ENCODE peak calls at places on chromosomes 11 and 22, in eight cellular contexts. Z is HCT116; W is astrocyte of the spinal cord; O is A673; P is naive thymus-derived CD4-positive, alpha-beta T cell; Y is cardiac muscle cell; G is OCI-LY7; M is transverse colon. X is an unnamed sample.

GRCh38 chr11:114197799-114198500 is 98.2 kb upstream of the NNMT start:
- DNase-seq in Z (no peak), W (peak), O (peak), P (no peak), Y (no peak), G (no peak), M (peak), X (peak)

GRCh38 chr11:24249921-24250320 is 246.9 kb upstream of the LUZP2 start:
- DNase-seq in Z (no peak), W (no peak), O (no peak), P (no peak), Y (no peak), G (no peak), M (no peak), X (no peak)

GRCh38 chr11:17476317-17477083 is at the start of gene ABCC8:
- DNase-seq in Z (no peak), W (no peak), O (no peak), P (no peak), Y (peak), G (no peak), M (no peak), X (no peak)

GRCh38 chr11:57657290-57658022 is at the start of gene CLP1:
- DNase-seq in Z (peak), W (peak), O (peak), P (peak), Y (peak), G (peak), M (peak), X (peak)

GRCh38 chr11:79244805-79245197 is 196.0 kb downstream of the TENM4 start:
- DNase-seq in Z (no peak), W (no peak), O (no peak), P (no peak), Y (no peak), G (no peak), M (no peak), X (no peak)

GRCh38 chr11:88348870-88349269 is 11.3 kb upstream of the CTSC start:
- DNase-seq in Z (no peak), W (no peak), O (no peak), P (no peak), Y (no peak), G (no peak), M (no peak), X (no peak)

GRCh38 chr11:115247404-115247803 is 256.8 kb downstream of the CADM1 start:
- DNase-seq in Z (no peak), W (peak), O (no peak), P (no peak), Y (no peak), G (no peak), M (no peak), X (no peak)

GRCh38 chr22:16819249-16819648 is 6.0 kb downstream of the XKR3 start:
- DNase-seq in Z (no peak), W (no peak), O (no peak), P (no peak), Y (no peak), G (peak), M (no peak), X (no peak)

GRCh38 chr11:536841-537621 is at the start of gene LRRC56:
- DNase-seq in Z (peak), W (peak), O (peak), P (peak), Y (peak), G (peak), M (peak), X (peak)

GRCh38 chr11:19422257-19422656 is 181.5 kb upstream of the E2F8 start:
- DNase-seq in Z (no peak), W (no peak), O (no peak), P (no peak), Y (no peak), G (no peak), M (no peak), X (no peak)

GRCh38 chr11:69703711-69704507 is at the start of gene FGF19:
- DNase-seq in Z (no peak), W (no peak), O (no peak), P (no peak), Y (no peak), G (no peak), M (no peak), X (no peak)
- H3K4me3 ChIP-seq in Z (peak), W (no peak), O (peak), P (no peak), Y (peak), G (no peak), M (no peak), X (peak)

DNA sequence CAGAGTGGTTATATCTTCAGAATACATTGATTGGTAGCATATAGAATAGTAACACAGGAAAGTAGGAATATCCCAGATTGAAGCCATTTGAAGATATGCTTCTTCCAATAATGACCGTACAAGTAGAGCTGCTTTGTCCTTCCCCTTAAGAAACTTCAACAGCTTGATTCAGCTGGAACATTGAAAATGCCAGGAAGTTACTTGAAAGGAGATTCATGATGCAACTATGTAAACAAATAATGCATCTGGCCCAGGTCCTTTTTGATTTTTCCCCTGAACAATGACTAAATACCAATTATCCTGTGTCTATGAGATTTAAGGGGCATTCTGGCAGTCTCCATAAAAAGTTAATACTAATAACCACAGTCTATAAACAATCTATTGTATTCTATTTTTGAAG is 3.0 kb downstream of the DKK3 start:
- DNase-seq in Z (no peak), W (peak), O (no peak), P (no peak), Y (no peak), G (no peak), M (no peak), X (no peak)
- H3K4me3 ChIP-seq in Z (no peak), W (no peak), O (no peak), P (no peak), Y (no peak), G (no peak), M (no peak), X (no peak)

GRCh38 chr22:39994566-39995345 is at the start of gene FAM83F:
- DNase-seq in Z (peak), W (no peak), O (no peak), P (no peak), Y (no peak), G (no peak), M (peak), X (peak)

GRCh38 chr22:39997421-39997820 is 2.7 kb downstream of the FAM83F start:
- DNase-seq in Z (no peak), W (no peak), O (no peak), P (no peak), Y (no peak), G (no peak), M (no peak), X (no peak)

GRCh38 chr22:39994046-39994565 is 648 bp upstream of the FAM83F start:
- DNase-seq in Z (no peak), W (no peak), O (no peak), P (peak), Y (no peak), G (no peak), M (no peak), X (no peak)

GRCh38 chr22:39996732-39997131 is 2.0 kb downstream of the FAM83F start:
- DNase-seq in Z (no peak), W (no peak), O (no peak), P (no peak), Y (no peak), G (no peak), M (no peak), X (no peak)

GRCh38 chr22:39995346-39996252 is 845 bp downstream of the FAM83F start:
- DNase-seq in Z (no peak), W (no peak), O (no peak), P (no peak), Y (no peak), G (no peak), M (peak), X (no peak)
- H3K4me3 ChIP-seq in Z (peak), W (no peak), O (no peak), P (no peak), Y (no peak), G (no peak), M (peak), X (peak)

DNA sequence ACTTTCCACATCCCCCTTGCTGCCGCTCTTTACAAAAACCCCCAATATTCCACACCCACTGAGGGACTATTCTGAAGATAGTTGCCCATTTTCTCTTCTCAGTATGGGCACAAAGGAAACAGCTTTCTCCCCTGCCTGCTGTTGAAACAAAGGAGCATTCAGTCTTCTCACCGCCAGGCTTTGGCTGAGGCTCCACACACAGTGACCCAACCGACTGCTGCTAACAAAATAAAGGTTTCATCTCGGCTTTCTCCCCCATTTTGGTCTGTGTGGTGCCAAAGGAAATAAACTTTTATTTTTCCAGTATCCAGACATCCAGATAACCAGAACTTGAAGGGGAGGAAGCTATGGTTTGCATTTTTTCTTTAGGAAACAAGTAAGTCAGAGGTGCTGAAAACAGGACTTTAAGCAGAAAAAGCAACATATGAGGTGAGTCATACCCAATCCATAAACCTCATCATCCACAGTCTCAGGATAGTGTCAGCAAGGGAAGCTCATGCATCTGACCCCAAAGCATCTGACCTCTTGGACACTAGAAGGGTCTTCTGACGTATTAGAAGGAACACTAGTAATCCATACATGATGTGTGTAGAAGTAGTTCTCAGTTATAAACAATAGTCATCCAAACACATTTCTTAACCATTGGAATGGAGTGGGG is 6.4 kb downstream of the CLMP start:
- DNase-seq in Z (no peak), W (peak), O (peak), P (no peak), Y (no peak), G (no peak), M (no peak), X (no peak)
- H3K4me3 ChIP-seq in Z (no peak), W (peak), O (peak), P (no peak), Y (no peak), G (no peak), M (no peak), X (no peak)

GRCh38 chr11:111300569-111300968 is 2.2 kb downstream of the POU2AF3 start:
- DNase-seq in Z (no peak), W (no peak), O (no peak), P (no peak), Y (no peak), G (no peak), M (no peak), X (no peak)
- H3K4me3 ChIP-seq in Z (no peak), W (no peak), O (no peak), P (no peak), Y (no peak), G (no peak), M (no peak), X (peak)

GRCh38 chr22:39155421-39155820 is 2.9 kb upstream of the CBX7 start:
- DNase-seq in Z (no peak), W (no peak), O (no peak), P (no peak), Y (no peak), G (no peak), M (no peak), X (no peak)

GRCh38 chr22:39151329-39151975 is 1.0 kb downstream of the CBX7 start:
- DNase-seq in Z (no peak), W (no peak), O (no peak), P (no peak), Y (no peak), G (no peak), M (no peak), X (no peak)

GRCh38 chr22:39152024-39152510 is 413 bp downstream of the CBX7 start:
- DNase-seq in Z (no peak), W (no peak), O (no peak), P (no peak), Y (no peak), G (no peak), M (no peak), X (no peak)

GRCh38 chr22:39152511-39153219 is at the start of gene CBX7:
- DNase-seq in Z (peak), W (peak), O (peak), P (peak), Y (peak), G (peak), M (peak), X (peak)

DNA sequence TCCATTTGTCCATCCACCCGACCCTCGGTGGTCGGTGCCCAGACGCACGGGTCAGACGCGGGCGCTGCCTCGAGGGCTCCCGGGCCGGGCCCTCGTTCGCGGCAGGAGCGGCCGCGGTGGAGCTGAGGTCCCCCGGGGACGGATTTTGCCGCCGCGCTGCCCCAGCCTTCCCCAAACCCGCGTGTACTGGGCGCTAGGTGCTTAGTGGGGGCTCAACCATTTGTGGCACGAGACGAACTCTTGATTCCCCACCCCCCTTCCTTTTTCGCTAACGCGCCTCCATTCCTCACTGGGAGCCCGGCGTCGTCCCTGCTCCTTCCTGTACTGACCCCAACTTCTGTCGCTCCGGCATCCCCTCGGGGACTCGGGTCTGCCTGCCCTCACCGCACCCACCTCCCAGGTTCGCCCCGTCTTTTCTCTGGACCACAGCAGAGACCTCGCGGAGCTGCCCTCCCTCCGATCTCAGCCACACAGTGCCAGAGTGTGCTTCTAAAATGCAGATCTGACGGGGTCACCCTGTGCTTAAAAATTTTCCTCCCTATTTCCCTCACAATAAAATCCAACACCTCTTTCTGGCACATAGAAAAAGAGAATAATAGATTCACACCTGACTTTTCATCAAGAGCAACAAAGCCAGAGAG is 860 bp upstream of the CBX7 start:
- DNase-seq in Z (no peak), W (no peak), O (no peak), P (no peak), Y (no peak), G (no peak), M (no peak), X (no peak)
- H3K4me3 ChIP-seq in Z (peak), W (peak), O (peak), P (peak), Y (peak), G (peak), M (peak), X (peak)

GRCh38 chr11:73306977-73307322 is 1.1 kb upstream of the ARHGEF17 start:
- DNase-seq in Z (no peak), W (no peak), O (no peak), P (no peak), Y (no peak), G (no peak), M (no peak), X (no peak)
- H3K4me3 ChIP-seq in Z (peak), W (peak), O (peak), P (peak), Y (peak), G (peak), M (peak), X (peak)

GRCh38 chr11:66020618-66021357 is 5.5 kb downstream of the CATSPER1 start:
- DNase-seq in Z (no peak), W (peak), O (no peak), P (no peak), Y (no peak), G (no peak), M (peak), X (no peak)
- H3K4me3 ChIP-seq in Z (peak), W (no peak), O (no peak), P (no peak), Y (no peak), G (no peak), M (no peak), X (no peak)